ENCODE peak calls at places on chromosomes 1 and 21, in ten cellular contexts. One of them, this sample, is unnamed.

GRCh38 chr1:42380617-42381423 is at the start of gene RIMKLA:
- DNase-seq in GM23248: peak
- DNase-seq in right atrium auricular region: no peak
- DNase-seq in CD4-positive, CD25-positive, alpha-beta regulatory T cell: peak
- DNase-seq in Panc1: no peak
- DNase-seq in SJSA1: no peak
- DNase-seq in AG04450: no peak
- DNase-seq in PC-9: peak
- DNase-seq in astrocyte: no peak
- DNase-seq in effector memory CD4-positive, alpha-beta T cell: no peak
- DNase-seq in this sample: no peak

GRCh38 chr1:93047585-93047984 is 31.5 kb upstream of the MTF2 start:
- DNase-seq in Panc1: no peak
- DNase-seq in astrocyte: no peak
- DNase-seq in PC-9: no peak
- DNase-seq in AG04450: no peak
- DNase-seq in CD4-positive, CD25-positive, alpha-beta regulatory T cell: no peak
- DNase-seq in SJSA1: no peak
- DNase-seq in GM23248: no peak
- DNase-seq in right atrium auricular region: no peak
- DNase-seq in effector memory CD4-positive, alpha-beta T cell: no peak
- DNase-seq in this sample: no peak

GRCh38 chr1:56516539-56517252 is 62.7 kb downstream of the PLPP3 start:
- DNase-seq in PC-9: peak
- DNase-seq in Panc1: no peak
- DNase-seq in right atrium auricular region: no peak
- DNase-seq in SJSA1: no peak
- DNase-seq in AG04450: no peak
- DNase-seq in CD4-positive, CD25-positive, alpha-beta regulatory T cell: no peak
- DNase-seq in effector memory CD4-positive, alpha-beta T cell: no peak
- DNase-seq in GM23248: peak
- DNase-seq in astrocyte: peak
- DNase-seq in this sample: no peak

GRCh38 chr1:113456967-113457366 is 66.7 kb downstream of the MAGI3 start:
- DNase-seq in right atrium auricular region: no peak
- DNase-seq in SJSA1: peak
- DNase-seq in GM23248: peak
- DNase-seq in AG04450: peak
- DNase-seq in astrocyte: peak
- DNase-seq in PC-9: peak
- DNase-seq in effector memory CD4-positive, alpha-beta T cell: no peak
- DNase-seq in CD4-positive, CD25-positive, alpha-beta regulatory T cell: no peak
- DNase-seq in Panc1: peak
- DNase-seq in this sample: no peak

GRCh38 chr1:150371110-150371509 is 7.2 kb downstream of the RPRD2 start:
- DNase-seq in PC-9: no peak
- DNase-seq in right atrium auricular region: no peak
- DNase-seq in CD4-positive, CD25-positive, alpha-beta regulatory T cell: no peak
- DNase-seq in AG04450: no peak
- DNase-seq in Panc1: no peak
- DNase-seq in effector memory CD4-positive, alpha-beta T cell: no peak
- DNase-seq in GM23248: no peak
- DNase-seq in SJSA1: no peak
- DNase-seq in astrocyte: no peak
- DNase-seq in this sample: no peak

GRCh38 chr21:39037807-39038405 is 145.3 kb downstream of the PSMG1 start:
- DNase-seq in PC-9: no peak
- DNase-seq in Panc1: no peak
- DNase-seq in CD4-positive, CD25-positive, alpha-beta regulatory T cell: no peak
- DNase-seq in AG04450: no peak
- DNase-seq in astrocyte: no peak
- DNase-seq in right atrium auricular region: no peak
- DNase-seq in effector memory CD4-positive, alpha-beta T cell: no peak
- DNase-seq in GM23248: no peak
- DNase-seq in SJSA1: no peak
- DNase-seq in this sample: no peak

GRCh38 chr1:209485759-209486158 is 97.8 kb upstream of the CAMK1G start:
- DNase-seq in right atrium auricular region: no peak
- DNase-seq in SJSA1: no peak
- DNase-seq in GM23248: no peak
- DNase-seq in PC-9: no peak
- DNase-seq in AG04450: no peak
- DNase-seq in Panc1: no peak
- DNase-seq in CD4-positive, CD25-positive, alpha-beta regulatory T cell: no peak
- DNase-seq in astrocyte: no peak
- DNase-seq in effector memory CD4-positive, alpha-beta T cell: no peak
- DNase-seq in this sample: no peak

GRCh38 chr1:25610822-25611630 is 5.6 kb upstream of the MAN1C1 start:
- DNase-seq in right atrium auricular region: no peak
- DNase-seq in GM23248: peak
- DNase-seq in astrocyte: no peak
- DNase-seq in CD4-positive, CD25-positive, alpha-beta regulatory T cell: no peak
- DNase-seq in effector memory CD4-positive, alpha-beta T cell: no peak
- DNase-seq in SJSA1: no peak
- DNase-seq in AG04450: no peak
- DNase-seq in Panc1: no peak
- DNase-seq in PC-9: no peak
- DNase-seq in this sample: no peak

GRCh38 chr1:205470131-205470530 is 14.3 kb upstream of the BLACAT1 start:
- DNase-seq in AG04450: no peak
- DNase-seq in effector memory CD4-positive, alpha-beta T cell: no peak
- DNase-seq in Panc1: no peak
- DNase-seq in astrocyte: no peak
- DNase-seq in PC-9: no peak
- DNase-seq in right atrium auricular region: no peak
- DNase-seq in GM23248: no peak
- DNase-seq in CD4-positive, CD25-positive, alpha-beta regulatory T cell: no peak
- DNase-seq in SJSA1: no peak
- DNase-seq in this sample: no peak

GRCh38 chr1:115211071-115211745 is 121.9 kb upstream of the TSPAN2 start:
- DNase-seq in PC-9: no peak
- DNase-seq in effector memory CD4-positive, alpha-beta T cell: no peak
- DNase-seq in CD4-positive, CD25-positive, alpha-beta regulatory T cell: no peak
- DNase-seq in SJSA1: no peak
- DNase-seq in astrocyte: no peak
- DNase-seq in Panc1: no peak
- DNase-seq in AG04450: no peak
- DNase-seq in right atrium auricular region: no peak
- DNase-seq in GM23248: no peak
- DNase-seq in this sample: no peak

GRCh38 chr1:232789660-232790059 is 15.6 kb upstream of the MAP10 start:
- DNase-seq in astrocyte: no peak
- DNase-seq in GM23248: no peak
- DNase-seq in Panc1: no peak
- DNase-seq in PC-9: no peak
- DNase-seq in effector memory CD4-positive, alpha-beta T cell: no peak
- DNase-seq in right atrium auricular region: no peak
- DNase-seq in SJSA1: no peak
- DNase-seq in CD4-positive, CD25-positive, alpha-beta regulatory T cell: no peak
- DNase-seq in AG04450: no peak
- DNase-seq in this sample: no peak

GRCh38 chr1:232792949-232793348 is 12.3 kb upstream of the MAP10 start:
- DNase-seq in GM23248: no peak
- DNase-seq in CD4-positive, CD25-positive, alpha-beta regulatory T cell: no peak
- DNase-seq in Panc1: no peak
- DNase-seq in right atrium auricular region: no peak
- DNase-seq in effector memory CD4-positive, alpha-beta T cell: no peak
- DNase-seq in PC-9: no peak
- DNase-seq in AG04450: no peak
- DNase-seq in astrocyte: no peak
- DNase-seq in SJSA1: no peak
- DNase-seq in this sample: no peak

GRCh38 chr1:232784794-232785193 is 20.4 kb upstream of the MAP10 start:
- DNase-seq in SJSA1: no peak
- DNase-seq in CD4-positive, CD25-positive, alpha-beta regulatory T cell: no peak
- DNase-seq in PC-9: no peak
- DNase-seq in effector memory CD4-positive, alpha-beta T cell: no peak
- DNase-seq in right atrium auricular region: no peak
- DNase-seq in Panc1: no peak
- DNase-seq in GM23248: no peak
- DNase-seq in AG04450: no peak
- DNase-seq in astrocyte: no peak
- DNase-seq in this sample: no peak

GRCh38 chr1:232788235-232788872 is 16.9 kb upstream of the MAP10 start:
- DNase-seq in SJSA1: no peak
- DNase-seq in Panc1: no peak
- DNase-seq in AG04450: no peak
- DNase-seq in right atrium auricular region: no peak
- DNase-seq in PC-9: no peak
- DNase-seq in CD4-positive, CD25-positive, alpha-beta regulatory T cell: no peak
- DNase-seq in GM23248: no peak
- DNase-seq in effector memory CD4-positive, alpha-beta T cell: no peak
- DNase-seq in astrocyte: no peak
- DNase-seq in this sample: no peak

GRCh38 chr1:232786845-232787455 is 18.3 kb upstream of the MAP10 start:
- DNase-seq in PC-9: no peak
- DNase-seq in AG04450: no peak
- DNase-seq in astrocyte: no peak
- DNase-seq in right atrium auricular region: no peak
- DNase-seq in GM23248: no peak
- DNase-seq in SJSA1: no peak
- DNase-seq in effector memory CD4-positive, alpha-beta T cell: no peak
- DNase-seq in CD4-positive, CD25-positive, alpha-beta regulatory T cell: no peak
- DNase-seq in Panc1: no peak
- DNase-seq in this sample: no peak
- H3K4me3 ChIP-seq in PC-9: no peak
- H3K4me3 ChIP-seq in AG04450: no peak
- H3K4me3 ChIP-seq in astrocyte: no peak
- H3K4me3 ChIP-seq in right atrium auricular region: no peak
- H3K4me3 ChIP-seq in GM23248: no peak
- H3K4me3 ChIP-seq in SJSA1: no peak
- H3K4me3 ChIP-seq in effector memory CD4-positive, alpha-beta T cell: no peak
- H3K4me3 ChIP-seq in CD4-positive, CD25-positive, alpha-beta regulatory T cell: no peak
- H3K4me3 ChIP-seq in Panc1: no peak
- H3K4me3 ChIP-seq in this sample: no peak

GRCh38 chr1:207328908-207329307 is 7.4 kb downstream of the CD55 start:
- DNase-seq in PC-9: no peak
- DNase-seq in astrocyte: no peak
- DNase-seq in effector memory CD4-positive, alpha-beta T cell: no peak
- DNase-seq in SJSA1: no peak
- DNase-seq in CD4-positive, CD25-positive, alpha-beta regulatory T cell: no peak
- DNase-seq in right atrium auricular region: no peak
- DNase-seq in GM23248: no peak
- DNase-seq in Panc1: no peak
- DNase-seq in AG04450: no peak
- DNase-seq in this sample: no peak

GRCh38 chr1:207329469-207329868 is 8.0 kb downstream of the CD55 start:
- DNase-seq in AG04450: no peak
- DNase-seq in CD4-positive, CD25-positive, alpha-beta regulatory T cell: no peak
- DNase-seq in astrocyte: no peak
- DNase-seq in GM23248: no peak
- DNase-seq in PC-9: no peak
- DNase-seq in right atrium auricular region: no peak
- DNase-seq in Panc1: no peak
- DNase-seq in SJSA1: no peak
- DNase-seq in effector memory CD4-positive, alpha-beta T cell: no peak
- DNase-seq in this sample: no peak

GRCh38 chr1:207335695-207336363 is 14.4 kb downstream of the CD55 start:
- DNase-seq in AG04450: no peak
- DNase-seq in SJSA1: no peak
- DNase-seq in CD4-positive, CD25-positive, alpha-beta regulatory T cell: no peak
- DNase-seq in Panc1: no peak
- DNase-seq in right atrium auricular region: no peak
- DNase-seq in GM23248: peak
- DNase-seq in astrocyte: no peak
- DNase-seq in effector memory CD4-positive, alpha-beta T cell: no peak
- DNase-seq in PC-9: no peak
- DNase-seq in this sample: no peak

GRCh38 chr1:207336559-207337467 is 15.3 kb downstream of the CD55 start:
- DNase-seq in astrocyte: peak
- DNase-seq in effector memory CD4-positive, alpha-beta T cell: no peak
- DNase-seq in GM23248: no peak
- DNase-seq in SJSA1: no peak
- DNase-seq in Panc1: no peak
- DNase-seq in PC-9: no peak
- DNase-seq in right atrium auricular region: no peak
- DNase-seq in CD4-positive, CD25-positive, alpha-beta regulatory T cell: no peak
- DNase-seq in AG04450: peak
- DNase-seq in this sample: no peak

DNA sequence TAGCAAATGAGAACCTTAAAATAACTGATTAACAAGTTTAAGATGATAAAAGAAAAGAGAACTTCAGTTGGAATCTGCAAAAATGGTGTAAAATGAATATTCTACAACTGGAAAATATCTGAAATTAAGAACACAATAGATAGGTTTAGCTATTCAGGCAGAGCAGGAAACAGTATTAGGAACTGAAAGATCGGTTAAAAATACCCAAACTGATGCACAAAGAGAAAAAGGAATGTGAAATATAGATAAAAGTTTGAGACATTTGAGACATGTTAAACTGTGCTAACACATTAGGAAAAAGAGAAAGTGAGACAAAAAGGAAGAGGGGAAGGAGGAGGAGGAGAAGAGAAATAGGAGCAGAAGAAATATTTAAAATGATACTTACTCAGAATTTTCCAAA is 12.1 kb downstream of the CD55 start:
- DNase-seq in CD4-positive, CD25-positive, alpha-beta regulatory T cell: no peak
- DNase-seq in SJSA1: no peak
- DNase-seq in effector memory CD4-positive, alpha-beta T cell: no peak
- DNase-seq in astrocyte: no peak
- DNase-seq in Panc1: no peak
- DNase-seq in PC-9: no peak
- DNase-seq in right atrium auricular region: no peak
- DNase-seq in GM23248: no peak
- DNase-seq in AG04450: no peak
- DNase-seq in this sample: no peak
- H3K27ac ChIP-seq in CD4-positive, CD25-positive, alpha-beta regulatory T cell: no peak
- H3K27ac ChIP-seq in SJSA1: no peak
- H3K27ac ChIP-seq in effector memory CD4-positive, alpha-beta T cell: no peak
- H3K27ac ChIP-seq in astrocyte: no peak
- H3K27ac ChIP-seq in Panc1: no peak
- H3K27ac ChIP-seq in PC-9: no peak
- H3K27ac ChIP-seq in right atrium auricular region: no peak
- H3K27ac ChIP-seq in GM23248: no peak
- H3K27ac ChIP-seq in AG04450: no peak
- H3K27ac ChIP-seq in this sample: no peak

DNA sequence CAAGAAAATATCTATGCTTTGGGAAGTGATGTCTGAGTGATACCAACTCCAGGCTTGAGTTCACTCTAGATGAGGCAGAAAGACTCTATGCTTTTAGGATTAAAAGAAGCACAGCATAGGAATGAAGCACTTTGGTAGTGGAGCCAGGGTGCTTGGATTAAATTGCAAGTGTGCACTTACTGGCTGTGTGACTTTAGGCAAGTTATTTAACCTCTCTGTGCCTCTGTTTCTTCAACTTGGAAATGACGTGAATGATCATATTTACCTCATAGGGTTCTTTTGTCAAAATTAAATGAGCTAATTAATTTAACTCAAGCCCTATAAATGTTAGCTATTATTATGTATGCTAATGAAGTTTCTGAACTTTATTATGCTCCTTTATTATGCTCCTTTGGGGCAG is 446.1 kb downstream of the TTLL7 start:
- DNase-seq in SJSA1: no peak
- DNase-seq in effector memory CD4-positive, alpha-beta T cell: no peak
- DNase-seq in right atrium auricular region: no peak
- DNase-seq in PC-9: no peak
- DNase-seq in AG04450: no peak
- DNase-seq in GM23248: no peak
- DNase-seq in Panc1: no peak
- DNase-seq in CD4-positive, CD25-positive, alpha-beta regulatory T cell: no peak
- DNase-seq in astrocyte: no peak
- DNase-seq in this sample: no peak
- H3K4me3 ChIP-seq in SJSA1: no peak
- H3K4me3 ChIP-seq in effector memory CD4-positive, alpha-beta T cell: no peak
- H3K4me3 ChIP-seq in right atrium auricular region: no peak
- H3K4me3 ChIP-seq in PC-9: no peak
- H3K4me3 ChIP-seq in AG04450: no peak
- H3K4me3 ChIP-seq in GM23248: no peak
- H3K4me3 ChIP-seq in Panc1: no peak
- H3K4me3 ChIP-seq in CD4-positive, CD25-positive, alpha-beta regulatory T cell: no peak
- H3K4me3 ChIP-seq in astrocyte: no peak
- H3K4me3 ChIP-seq in this sample: no peak

GRCh38 chr1:182649041-182649440 is 35.3 kb downstream of the RGS8 start:
- DNase-seq in AG04450: no peak
- DNase-seq in SJSA1: no peak
- DNase-seq in astrocyte: no peak
- DNase-seq in right atrium auricular region: no peak
- DNase-seq in CD4-positive, CD25-positive, alpha-beta regulatory T cell: no peak
- DNase-seq in GM23248: no peak
- DNase-seq in PC-9: no peak
- DNase-seq in Panc1: no peak
- DNase-seq in effector memory CD4-positive, alpha-beta T cell: no peak
- DNase-seq in this sample: no peak
- H3K27ac ChIP-seq in AG04450: no peak
- H3K27ac ChIP-seq in SJSA1: no peak
- H3K27ac ChIP-seq in astrocyte: no peak
- H3K27ac ChIP-seq in right atrium auricular region: no peak
- H3K27ac ChIP-seq in CD4-positive, CD25-positive, alpha-beta regulatory T cell: no peak
- H3K27ac ChIP-seq in GM23248: no peak
- H3K27ac ChIP-seq in PC-9: no peak
- H3K27ac ChIP-seq in Panc1: no peak
- H3K27ac ChIP-seq in effector memory CD4-positive, alpha-beta T cell: no peak
- H3K27ac ChIP-seq in this sample: no peak